ENCODE peak calls at places on chromosome 16, in seven cellular contexts. G is CD8-positive, alpha-beta T cell; Q is aorta; A is GM23248; Y is esophagus squamous epithelium; X is AG09309; V is dorsolateral prefrontal cortex. Z is an unnamed sample.

GRCh38 chr16:19180741-19181140 is 12.7 kb downstream of the SYT17 start:
- DNase-seq in A (no peak), G (no peak), X (no peak), V (no peak), Q (no peak), Y (no peak), Z (no peak)

GRCh38 chr16:80097098-80097497 is 443.7 kb upstream of the DYNLRB2 start:
- DNase-seq in A (no peak), V (no peak), G (no peak), X (no peak), Y (no peak), Q (no peak), Z (no peak)

GRCh38 chr16:87765473-87765775 is 362 bp downstream of the KLHDC4 start:
- DNase-seq in X (no peak), G (peak; percentile 87), Y (no peak), Q (no peak), V (no peak), A (peak; percentile 38), Z (no peak)

GRCh38 chr16:88264641-88265285 is 118.0 kb upstream of the ZNF469 start:
- DNase-seq in Y (peak; percentile 35), X (no peak), V (peak; percentile 62), G (peak; percentile 53), A (peak; percentile 93), Q (peak; percentile 99), Z (peak; percentile 95)

GRCh38 chr16:425740-426114 is 278 bp downstream of the RAB11FIP3 start:
- DNase-seq in Y (no peak), X (no peak), V (no peak), Q (no peak), A (peak; percentile 59), G (no peak), Z (no peak)

GRCh38 chr16:72877374-72878028 is 170.4 kb downstream of the ZFHX3 start:
- DNase-seq in V (no peak), Q (no peak), Y (no peak), A (peak; percentile 69), G (no peak), X (peak; percentile 57), Z (no peak)

GRCh38 chr16:66309409-66309808 is 57.1 kb upstream of the CDH5 start:
- DNase-seq in Q (no peak), Y (no peak), V (no peak), X (no peak), G (no peak), A (no peak), Z (no peak)

GRCh38 chr16:86240716-86241363 is 269.5 kb upstream of the FOXF1 start:
- DNase-seq in V (no peak), Q (no peak), Y (no peak), A (no peak), X (no peak), G (no peak), Z (no peak)

GRCh38 chr16:27241658-27242057 is 26.9 kb downstream of the NSMCE1 start:
- DNase-seq in G (no peak), Q (no peak), V (peak; percentile 23), A (no peak), Y (no peak), X (no peak), Z (peak; percentile 19)

GRCh38 chr16:13923703-13924298 is 3.8 kb downstream of the ERCC4 start:
- DNase-seq in Y (no peak), G (no peak), A (peak; percentile 74), V (no peak), Q (no peak), X (no peak), Z (no peak)

GRCh38 chr16:2675714-2676113 is 6.6 kb upstream of the KCTD5 start:
- DNase-seq in Q (peak; percentile 45), Y (no peak), A (no peak), X (no peak), V (no peak), G (no peak), Z (no peak)

GRCh38 chr16:66107661-66108060 is 258.8 kb upstream of the CDH5 start:
- DNase-seq in A (peak; percentile 92), Y (no peak), X (peak; percentile 76), G (no peak), V (no peak), Q (no peak), Z (no peak)

GRCh38 chr16:57541754-57542435 is 548 bp upstream of the ADGRG5 start:
- DNase-seq in V (no peak), G (no peak), A (no peak), Y (no peak), Q (peak; percentile 58), X (no peak), Z (peak; percentile 14)

GRCh38 chr16:59543641-59544040 is 809.5 kb upstream of the GOT2 start:
- DNase-seq in Q (no peak), X (peak; percentile 21), G (no peak), Y (no peak), A (peak; percentile 28), V (no peak), Z (no peak)

GRCh38 chr16:86297391-86297790 is 212.9 kb upstream of the FOXF1 start:
- DNase-seq in X (no peak), G (no peak), A (peak; percentile 46), V (no peak), Q (no peak), Y (no peak), Z (no peak)

GRCh38 chr16:79509221-79509631 is 91.3 kb downstream of the MAF start:
- DNase-seq in X (no peak), Y (no peak), Q (peak; percentile 80), G (no peak), A (no peak), V (peak; percentile 73), Z (no peak)

GRCh38 chr16:57563761-57564160 is 21.3 kb downstream of the ADGRG5 start:
- DNase-seq in G (no peak), Q (peak; percentile 44), A (no peak), V (no peak), Y (no peak), X (no peak), Z (no peak)

GRCh38 chr16:85859818-85860125 is 39.2 kb upstream of the IRF8 start:
- DNase-seq in X (no peak), Y (no peak), G (no peak), Q (no peak), V (no peak), A (no peak), Z (no peak)

DNA sequence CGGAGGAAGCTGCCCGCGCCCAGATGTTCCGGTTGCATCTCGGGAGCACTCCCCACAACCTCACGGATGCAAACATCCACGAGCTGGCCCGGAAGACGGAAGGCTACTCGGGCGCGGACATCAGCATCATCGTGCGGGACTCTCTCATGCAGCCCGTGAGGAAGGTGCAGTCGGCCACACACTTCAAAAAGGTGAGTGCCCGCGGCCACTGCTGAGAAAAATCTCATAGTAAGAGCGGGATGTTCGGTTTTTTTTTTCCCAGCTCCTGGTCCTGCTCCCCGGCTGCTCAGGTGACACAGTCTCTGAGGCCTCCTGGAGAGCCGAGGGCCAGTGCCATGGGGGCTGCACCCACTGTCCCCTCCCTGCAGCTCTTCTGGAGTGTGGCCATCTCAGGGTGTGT is 9.3 kb downstream of the PDF start:
- DNase-seq in Q (peak; percentile 68), A (no peak), V (no peak), X (no peak), Y (no peak), G (no peak), Z (no peak)
- H3K4me3 ChIP-seq in Q (no peak overlapping the region), A (no peak overlapping the region), V (no peak overlapping the region), X (no peak overlapping the region), Y (no peak overlapping the region), G (no peak overlapping the region), Z (no peak overlapping the region)

DNA sequence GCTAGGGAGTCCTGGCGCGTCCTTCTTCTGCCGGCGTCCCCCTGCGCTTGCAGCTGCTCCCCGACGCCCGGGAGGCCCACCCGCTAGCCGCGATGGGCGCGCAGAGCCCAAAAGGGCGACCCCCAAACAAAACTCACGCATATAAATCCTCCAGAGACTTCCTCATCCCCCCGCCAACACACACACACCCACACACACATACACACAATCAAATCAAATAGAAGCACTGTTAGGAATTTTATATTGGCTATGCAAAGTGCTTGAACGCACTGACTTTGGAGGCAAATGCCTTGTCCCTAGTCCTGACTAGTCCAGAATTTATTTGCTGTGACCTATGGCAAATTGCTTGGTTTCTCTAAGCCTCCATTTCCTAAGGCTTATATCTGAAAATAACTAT is 23.8 kb upstream of the CRYM start:
- DNase-seq in X (no peak), A (no peak), V (no peak), Q (no peak), G (no peak), Y (no peak), Z (no peak)
- H3K4me3 ChIP-seq in X (peak overlapping the region; percentile 78), A (peak overlapping the region; percentile 90), V (peak overlapping the region; percentile 57), Q (no peak overlapping the region), G (peak overlapping the region; percentile 46), Y (peak overlapping the region; percentile 86), Z (peak overlapping the region; percentile 71)

DNA sequence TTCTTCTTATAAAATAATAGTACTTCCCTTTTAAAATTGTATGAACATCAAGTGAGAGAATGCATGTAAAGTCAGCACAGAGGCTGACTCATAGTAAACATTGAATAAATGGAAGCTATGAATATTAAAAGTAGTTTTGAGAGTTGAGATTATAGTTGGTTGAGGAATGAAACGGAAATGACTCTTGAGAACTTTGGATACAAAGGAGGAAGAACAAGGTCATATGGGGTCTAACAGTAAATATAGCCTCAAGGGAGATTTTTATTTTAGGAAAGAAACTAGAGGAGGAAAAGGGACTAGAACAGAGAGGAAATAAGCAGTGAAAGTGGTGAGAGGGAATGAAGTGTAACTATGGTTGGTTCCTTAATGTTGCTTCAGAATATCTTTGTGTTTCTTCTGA is 165.0 kb downstream of the CHD9 start:
- DNase-seq in Y (no peak), Q (no peak), A (peak; percentile 65), X (no peak), G (no peak), V (no peak), Z (no peak)
- H3K4me3 ChIP-seq in Y (no peak overlapping the region), Q (peak overlapping the region; percentile 26), A (peak overlapping the region; percentile 47), X (no peak overlapping the region), G (no peak overlapping the region), V (no peak overlapping the region), Z (no peak overlapping the region)

DNA sequence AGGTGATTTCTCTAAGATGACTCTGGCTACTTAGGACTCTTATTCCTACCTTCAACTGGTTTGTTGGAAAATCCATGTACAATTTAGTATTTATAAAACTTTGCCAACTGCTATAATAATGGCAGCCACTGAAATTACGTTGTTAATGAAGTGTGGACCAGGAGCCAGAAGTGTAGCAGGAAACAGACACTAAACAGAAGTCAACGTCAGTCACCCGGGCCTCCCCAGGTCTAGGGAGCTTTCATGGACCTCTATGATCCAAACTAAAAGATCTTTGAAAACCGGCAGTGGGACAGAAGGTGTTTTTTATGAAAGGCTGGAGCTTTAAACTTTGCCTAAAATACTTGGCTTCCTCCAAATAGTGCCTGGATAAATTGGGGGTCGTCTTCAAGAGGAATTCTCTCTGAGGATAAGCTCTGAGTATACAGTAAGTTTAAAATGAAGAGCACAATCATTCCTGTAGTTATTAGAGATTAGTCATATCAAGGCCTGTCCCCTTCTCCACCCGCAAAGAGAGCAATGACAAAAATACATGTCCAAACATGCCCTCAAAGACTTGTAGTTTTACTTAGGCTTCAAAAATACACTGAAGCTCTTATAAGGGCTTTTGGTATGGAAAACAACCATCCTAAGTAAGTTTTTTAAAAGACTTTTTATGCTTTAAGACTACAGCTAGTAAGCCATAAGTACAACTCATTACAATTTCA is 34.6 kb downstream of the DCUN1D3 start:
- DNase-seq in Y (no peak), A (peak; percentile 60), Q (no peak), V (no peak), G (no peak), X (no peak), Z (no peak)
- H3K4me3 ChIP-seq in Y (no peak overlapping the region), A (no peak overlapping the region), Q (no peak overlapping the region), V (no peak overlapping the region), G (no peak overlapping the region), X (no peak overlapping the region), Z (no peak overlapping the region)

Z was measured in lower lobe of right lung.